ENCODE peak calls at places on chromosomes 6 and 20, in five cellular contexts. One of them, this sample, is unnamed.

GRCh38 chr20:17807670-17808069 is 107.9 kb downstream of the BANF2 start:
- DNase-seq in left lobe of liver: peak; percentile 64
- DNase-seq in kidney: no peak
- DNase-seq in Caki2: no peak
- DNase-seq in fibroblast of pulmonary artery: no peak
- DNase-seq in this sample: no peak

GRCh38 chr20:50438986-50439407 is 71.2 kb upstream of the PTPN1 start:
- DNase-seq in fibroblast of pulmonary artery: no peak
- DNase-seq in kidney: no peak
- DNase-seq in Caki2: peak; percentile 98
- DNase-seq in left lobe of liver: no peak
- DNase-seq in this sample: peak; percentile 81

GRCh38 chr6:11650711-11651110 is 113.2 kb downstream of the TMEM170B start:
- DNase-seq in Caki2: no peak
- DNase-seq in fibroblast of pulmonary artery: peak; percentile 60
- DNase-seq in left lobe of liver: no peak
- DNase-seq in kidney: no peak
- DNase-seq in this sample: no peak

GRCh38 chr6:36683656-36684446 is 5.3 kb downstream of the CDKN1A start:
- DNase-seq in left lobe of liver: peak; percentile 79
- DNase-seq in Caki2: no peak
- DNase-seq in kidney: no peak
- DNase-seq in fibroblast of pulmonary artery: no peak
- DNase-seq in this sample: no peak

GRCh38 chr20:47024461-47024937 is 129.9 kb downstream of the EYA2 start:
- DNase-seq in fibroblast of pulmonary artery: no peak
- DNase-seq in Caki2: peak; percentile 62
- DNase-seq in left lobe of liver: no peak
- DNase-seq in kidney: no peak
- DNase-seq in this sample: no peak

GRCh38 chr20:8424010-8424409 is 291.9 kb downstream of the PLCB1 start:
- DNase-seq in fibroblast of pulmonary artery: peak; percentile 80
- DNase-seq in Caki2: no peak
- DNase-seq in kidney: no peak
- DNase-seq in left lobe of liver: no peak
- DNase-seq in this sample: no peak

GRCh38 chr6:109024784-109025183 is 69.9 kb downstream of the SESN1 start:
- DNase-seq in fibroblast of pulmonary artery: peak; percentile 35
- DNase-seq in Caki2: no peak
- DNase-seq in left lobe of liver: no peak
- DNase-seq in kidney: no peak
- DNase-seq in this sample: no peak

GRCh38 chr6:170085475-170086401 is 205.1 kb downstream of the DLL1 start:
- DNase-seq in fibroblast of pulmonary artery: no peak
- DNase-seq in Caki2: no peak
- DNase-seq in left lobe of liver: peak; percentile 21
- DNase-seq in kidney: peak; percentile 48
- DNase-seq in this sample: peak; percentile 48

GRCh38 chr20:36093025-36093803 is 61.3 kb upstream of the EPB41L1 start:
- DNase-seq in kidney: peak; percentile 94
- DNase-seq in Caki2: peak; percentile 71
- DNase-seq in left lobe of liver: no peak
- DNase-seq in fibroblast of pulmonary artery: peak; percentile 46
- DNase-seq in this sample: peak; percentile 76

GRCh38 chr6:167662881-167663205 is 163.9 kb upstream of the AFDN start:
- DNase-seq in fibroblast of pulmonary artery: no peak
- DNase-seq in Caki2: no peak
- DNase-seq in left lobe of liver: no peak
- DNase-seq in kidney: no peak
- DNase-seq in this sample: no peak

GRCh38 chr6:159033160-159034049 is 11.4 kb downstream of the TAGAP start:
- DNase-seq in Caki2: no peak
- DNase-seq in fibroblast of pulmonary artery: no peak
- DNase-seq in kidney: no peak
- DNase-seq in left lobe of liver: no peak
- DNase-seq in this sample: no peak

GRCh38 chr6:44898296-44898930 is 429.7 kb upstream of the RUNX2 start:
- DNase-seq in left lobe of liver: no peak
- DNase-seq in fibroblast of pulmonary artery: peak; percentile 93
- DNase-seq in Caki2: no peak
- DNase-seq in kidney: peak; percentile 54
- DNase-seq in this sample: no peak

GRCh38 chr6:41182069-41183034 is 18.6 kb downstream of the TREML2 start:
- DNase-seq in kidney: no peak
- DNase-seq in Caki2: peak; percentile 50
- DNase-seq in fibroblast of pulmonary artery: peak; percentile 73
- DNase-seq in left lobe of liver: peak; percentile 47
- DNase-seq in this sample: no peak

GRCh38 chr6:7907159-7907558 is 3.4 kb downstream of the TXNDC5 start:
- DNase-seq in left lobe of liver: no peak
- DNase-seq in fibroblast of pulmonary artery: no peak
- DNase-seq in Caki2: no peak
- DNase-seq in kidney: no peak
- DNase-seq in this sample: no peak

GRCh38 chr6:46368137-46368536 is 123.1 kb downstream of the RCAN2 start:
- DNase-seq in kidney: no peak
- DNase-seq in left lobe of liver: no peak
- DNase-seq in fibroblast of pulmonary artery: no peak
- DNase-seq in Caki2: no peak
- DNase-seq in this sample: no peak

GRCh38 chr6:88177961-88178464 is 11.9 kb upstream of the CNR1 start:
- DNase-seq in left lobe of liver: no peak
- DNase-seq in fibroblast of pulmonary artery: peak; percentile 30
- DNase-seq in Caki2: peak; percentile 16
- DNase-seq in kidney: no peak
- DNase-seq in this sample: no peak

GRCh38 chr6:150169609-150170008 is 26.8 kb downstream of the PPP1R14C start:
- DNase-seq in kidney: no peak
- DNase-seq in left lobe of liver: no peak
- DNase-seq in fibroblast of pulmonary artery: peak; percentile 18
- DNase-seq in Caki2: no peak
- DNase-seq in this sample: no peak

GRCh38 chr6:38982470-38982869 is 66.1 kb upstream of the GLP1R start:
- DNase-seq in Caki2: no peak
- DNase-seq in fibroblast of pulmonary artery: no peak
- DNase-seq in kidney: no peak
- DNase-seq in left lobe of liver: no peak
- DNase-seq in this sample: no peak

GRCh38 chr6:36853325-36853724 is 14.1 kb upstream of the CPNE5 start:
- DNase-seq in kidney: no peak
- DNase-seq in Caki2: no peak
- DNase-seq in left lobe of liver: no peak
- DNase-seq in fibroblast of pulmonary artery: peak; percentile 96
- DNase-seq in this sample: no peak

GRCh38 chr20:40948352-40949267 is 80.0 kb upstream of the TOP1 start:
- DNase-seq in left lobe of liver: no peak
- DNase-seq in fibroblast of pulmonary artery: peak; percentile 7
- DNase-seq in Caki2: no peak
- DNase-seq in kidney: no peak
- DNase-seq in this sample: no peak

GRCh38 chr20:13775867-13776266 is 8.9 kb downstream of the ESF1 start:
- DNase-seq in Caki2: no peak
- DNase-seq in kidney: no peak
- DNase-seq in fibroblast of pulmonary artery: no peak
- DNase-seq in left lobe of liver: no peak
- DNase-seq in this sample: no peak

GRCh38 chr20:32205502-32206382 is 1.8 kb downstream of the PLAGL2 start:
- DNase-seq in Caki2: no peak
- DNase-seq in kidney: no peak
- DNase-seq in left lobe of liver: no peak
- DNase-seq in fibroblast of pulmonary artery: peak; percentile 48
- DNase-seq in this sample: no peak

GRCh38 chr6:149934249-149935156 is 7.3 kb upstream of the ULBP2 start:
- DNase-seq in kidney: peak; percentile 36
- DNase-seq in fibroblast of pulmonary artery: peak; percentile 84
- DNase-seq in left lobe of liver: peak; percentile 56
- DNase-seq in Caki2: peak; percentile 41
- DNase-seq in this sample: peak; percentile 72

GRCh38 chr6:140779341-140779740 is 1353.4 kb upstream of the GJE1 start:
- DNase-seq in left lobe of liver: no peak
- DNase-seq in Caki2: no peak
- DNase-seq in kidney: no peak
- DNase-seq in fibroblast of pulmonary artery: peak; percentile 48
- DNase-seq in this sample: no peak

This sample was measured in ureter.